ENCODE peak calls at places on chromosomes 16 and 17, in seven cellular contexts. C is BE2C, H is lower lobe of right lung, G is mucosa of descending colon, O is body of pancreas, N is omental fat pad, U is GM10248. A is an unnamed sample.

GRCh38 chr17:9811086-9811485 is 10.8 kb downstream of the GSG1L2 start:
- DNase-seq in G (no peak), N (no peak), C (no peak), H (no peak), O (no peak), U (no peak), A (no peak)

GRCh38 chr17:79944251-79944812 is 91.3 kb downstream of the TBC1D16 start:
- DNase-seq in G (peak; percentile 14), N (no peak), O (no peak), H (peak; percentile 24), C (peak; percentile 15), U (no peak), A (peak; percentile 34)

GRCh38 chr17:8056232-8056975 is 17.5 kb downstream of the ALOX15B start:
- DNase-seq in N (no peak), O (peak; percentile 57), U (peak; percentile 60), C (no peak), G (no peak), H (peak; percentile 81), A (no peak)

GRCh38 chr16:87065781-87066694 is 251.2 kb downstream of the C16orf95 start:
- DNase-seq in O (no peak), G (no peak), U (no peak), N (no peak), C (no peak), H (no peak), A (no peak)

GRCh38 chr16:4498546-4499195 is 22.5 kb downstream of the HMOX2 start:
- DNase-seq in N (no peak), O (no peak), H (no peak), G (no peak), C (no peak), U (no peak), A (no peak)

GRCh38 chr17:17463821-17464220 is 13.0 kb upstream of the MED9 start:
- DNase-seq in N (no peak), O (no peak), H (no peak), U (no peak), C (no peak), G (no peak), A (no peak)

GRCh38 chr17:16929281-16929680 is 42.6 kb downstream of the TNFRSF13B start:
- DNase-seq in U (no peak), H (no peak), O (no peak), G (no peak), C (no peak), N (peak; percentile 15), A (no peak)

GRCh38 chr17:50064253-50064991 is 8.5 kb downstream of the ITGA3 start:
- DNase-seq in N (peak; percentile 62), U (no peak), G (no peak), C (no peak), O (no peak), H (peak; percentile 74), A (peak; percentile 76)

DNA sequence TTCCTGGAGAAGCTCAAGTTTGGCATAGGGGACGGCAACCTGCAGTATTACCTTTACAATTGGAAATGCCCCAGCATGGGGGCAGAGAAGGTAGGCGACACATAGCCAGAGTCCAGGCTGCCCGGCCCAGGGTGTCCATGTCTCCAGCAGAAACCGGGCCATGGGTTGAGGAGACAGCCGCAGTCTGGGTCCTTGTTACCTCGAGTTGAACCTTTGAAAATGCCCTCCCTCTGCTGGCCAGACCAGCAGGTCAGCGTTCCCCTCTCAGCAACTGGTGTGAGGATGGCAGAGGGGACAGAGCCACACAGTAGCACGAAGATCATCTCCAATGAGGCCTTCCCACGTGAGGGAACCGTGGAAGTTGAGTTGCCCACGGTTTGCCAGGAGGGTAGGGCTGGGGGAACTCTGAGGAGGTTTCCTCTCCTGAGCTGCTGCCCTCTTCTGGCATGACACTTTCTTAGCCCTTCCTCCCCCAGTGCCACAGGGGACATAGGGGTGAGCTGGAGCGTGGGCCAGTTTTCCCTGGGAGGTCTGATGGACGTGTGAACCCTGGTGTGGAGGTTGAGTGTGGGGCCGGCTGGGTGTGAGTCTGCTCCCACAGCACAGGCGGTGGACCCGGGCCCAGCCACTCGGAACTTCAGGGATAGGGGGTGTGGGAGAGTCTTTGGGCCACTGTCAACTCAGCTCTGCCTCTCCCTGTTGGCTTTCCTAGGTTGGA is 27.2 kb downstream of the PLCD3 start:
- DNase-seq in O (no peak), C (no peak), G (no peak), H (no peak), N (no peak), U (no peak), A (no peak)
- TF ChIP-seq CTCF in O (no peak), C (no peak), G (no peak), H (no peak), N (no peak), U (peak; percentile 3), A (no peak)

DNA sequence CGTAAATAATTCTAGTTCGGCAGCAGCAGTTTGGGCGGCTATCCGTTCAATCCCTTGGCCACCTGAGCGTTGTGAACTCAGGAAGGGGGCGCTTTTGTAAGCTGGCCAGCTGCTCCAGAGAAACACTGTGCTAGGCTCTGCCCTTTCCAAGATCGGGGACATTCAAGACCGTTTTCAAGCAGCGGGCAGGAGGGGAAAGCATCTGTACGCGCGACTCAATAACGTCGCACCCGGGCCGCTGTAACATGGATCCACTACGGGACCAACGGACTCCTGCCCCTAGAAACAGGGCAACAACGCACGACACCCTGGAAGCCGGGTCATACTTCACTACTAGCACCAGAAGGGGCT is 463 bp downstream of the TOP2A start:
- DNase-seq in O (no peak), C (peak; percentile 39), H (no peak), U (peak; percentile 38), N (no peak), G (peak; percentile 31), A (no peak)
- TF ChIP-seq CTCF in O (no peak), C (peak; percentile 26), H (no peak), U (peak; percentile 13), N (no peak), G (no peak), A (no peak)

GRCh38 chr17:39668141-39668924 is at the start of gene PNMT:
- DNase-seq in H (peak; percentile 83), N (peak; percentile 40), C (peak; percentile 88), U (peak; percentile 80), G (peak; percentile 86), O (peak; percentile 79), A (peak; percentile 60)
- TF ChIP-seq CTCF in H (peak; percentile 73), N (no peak), C (peak; percentile 68), U (peak; percentile 89), G (peak; percentile 64), O (peak; percentile 48), A (peak; percentile 52)

GRCh38 chr16:85204242-85205010 is 92.2 kb upstream of the CIBAR2 start:
- DNase-seq in H (no peak), O (no peak), G (no peak), C (no peak), N (no peak), U (no peak), A (no peak)
- TF ChIP-seq CTCF in H (no peak), O (no peak), G (no peak), C (no peak), N (no peak), U (no peak), A (no peak)

DNA sequence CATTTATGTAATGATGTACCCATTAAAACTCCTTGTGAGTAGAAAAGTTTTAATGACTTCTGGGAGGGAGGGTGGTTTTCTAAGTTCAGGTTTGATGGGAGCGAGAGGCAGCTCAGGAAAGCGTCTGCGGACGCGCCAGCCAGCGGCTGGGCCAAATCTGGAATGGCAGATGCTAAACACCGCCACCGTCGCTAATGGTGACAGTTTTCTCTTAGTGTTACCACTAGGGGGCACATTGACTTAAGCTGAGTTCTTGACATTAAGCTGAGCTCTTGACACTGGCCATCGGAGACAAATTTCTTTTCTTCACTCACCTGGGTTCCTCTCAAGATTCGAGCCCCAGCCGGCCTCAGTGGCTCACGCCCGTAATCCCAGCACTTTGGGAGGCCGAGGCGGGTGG is 6.7 kb downstream of the TRPV1 start:
- DNase-seq in H (no peak), O (no peak), G (peak; percentile 27), C (peak; percentile 35), N (no peak), U (no peak), A (no peak)
- TF ChIP-seq CTCF in H (peak; percentile 30), O (peak; percentile 21), G (no peak), C (peak; percentile 56), N (no peak), U (peak; percentile 43), A (no peak)

GRCh38 chr16:14487579-14487978 is 142.5 kb downstream of the PARN start:
- DNase-seq in O (no peak), C (no peak), N (no peak), G (no peak), U (no peak), H (no peak), A (no peak)

GRCh38 chr16:14486520-14487303 is 143.3 kb downstream of the PARN start:
- DNase-seq in H (peak; percentile 52), N (peak; percentile 72), U (no peak), C (peak; percentile 79), G (peak; percentile 63), O (peak; percentile 95), A (peak; percentile 78)

GRCh38 chr16:14483819-14484385 is 146.2 kb downstream of the PARN start:
- DNase-seq in G (no peak), N (no peak), O (no peak), U (no peak), C (no peak), H (no peak), A (no peak)

GRCh38 chr16:14485811-14486519 is 144.1 kb downstream of the PARN start:
- DNase-seq in O (no peak), N (no peak), C (no peak), U (no peak), G (no peak), H (no peak), A (no peak)

DNA sequence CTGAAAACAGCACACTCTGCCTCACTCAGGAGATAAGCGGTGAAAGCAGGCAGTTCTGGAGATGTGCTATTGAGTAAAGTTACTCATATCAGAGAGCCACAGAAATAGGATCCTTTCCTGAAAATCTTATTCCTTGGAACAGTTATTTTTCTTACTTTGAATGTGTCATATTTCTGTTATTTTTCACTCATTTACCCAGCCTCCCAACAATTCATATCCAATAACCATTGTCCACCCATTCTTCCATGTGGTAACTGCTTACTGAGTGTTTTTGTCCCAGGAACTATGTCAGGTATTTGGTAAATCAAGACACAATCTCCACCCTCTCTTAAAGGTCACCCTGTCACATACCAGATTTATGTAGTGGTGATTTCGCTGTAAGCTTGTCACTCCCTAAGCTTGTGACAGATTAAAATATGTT is 144.9 kb downstream of the PARN start:
- DNase-seq in O (no peak), U (no peak), C (no peak), H (no peak), G (no peak), N (no peak), A (no peak)
- TF ChIP-seq CTCF in O (no peak), U (no peak), C (no peak), H (no peak), G (no peak), N (no peak), A (no peak)

GRCh38 chr16:62038225-62038624 is 2.0 kb upstream of the CDH8 start:
- DNase-seq in G (no peak), H (no peak), U (no peak), O (no peak), C (no peak), N (no peak), A (no peak)

GRCh38 chr16:62036807-62037135 is 533 bp upstream of the CDH8 start:
- DNase-seq in U (no peak), O (no peak), H (no peak), G (no peak), C (no peak), N (no peak), A (no peak)

GRCh38 chr16:62036101-62036806 is at the start of gene CDH8:
- DNase-seq in N (no peak), C (no peak), O (no peak), U (no peak), G (no peak), H (peak; percentile 46), A (no peak)

GRCh38 chr16:62038646-62039045 is 2.4 kb upstream of the CDH8 start:
- DNase-seq in U (no peak), O (no peak), C (no peak), N (no peak), G (no peak), H (no peak), A (no peak)

GRCh38 chr16:62041401-62041800 is 5.2 kb upstream of the CDH8 start:
- DNase-seq in O (no peak), H (no peak), N (no peak), C (no peak), G (no peak), U (no peak), A (no peak)
- TF ChIP-seq CTCF in O (peak; percentile 4), H (peak; percentile 37), N (no peak), C (peak; percentile 41), G (no peak), U (peak; percentile 55), A (no peak)